ENCODE peak calls at places on chromosome 10, in nine cellular contexts. W is stimulated activated CD4-positive, alpha-beta T cell treated with anti-CD3 and anti-CD28 coated beads, Interleukin-2, amount 100 ng/mL, for 48 hours; Q is cardiac septum; S is left colon; F is fibroblast of mammary gland; G is amygdala; O is activated gamma-delta T cell; T is NCI-H524; P is NCI-H1092. M is an unnamed sample.

GRCh38 chr10:82742478-82742877 is 867.5 kb downstream of the NRG3 start:
- DNase-seq in W (no peak), Q (no peak), S (no peak), F (peak; percentile 17), G (no peak), O (no peak), T (no peak), P (no peak), M (no peak)

GRCh38 chr10:98031440-98031839 is 1.0 kb upstream of the CRTAC1 start:
- DNase-seq in W (no peak), Q (no peak), S (no peak), F (no peak), G (no peak), O (no peak), T (no peak), P (no peak), M (no peak)

GRCh38 chr10:118812393-118812740 is 57.6 kb upstream of the CACUL1 start:
- DNase-seq in W (no peak), Q (peak; percentile 29), S (no peak), F (no peak), G (no peak), O (no peak), T (no peak), P (no peak), M (no peak)

GRCh38 chr10:13520194-13520593 is 8.6 kb downstream of the BEND7 start:
- DNase-seq in W (no peak), Q (no peak), S (no peak), F (no peak), G (no peak), O (no peak), T (no peak), P (no peak), M (no peak)

GRCh38 chr10:37588299-37588698 is 269.1 kb downstream of the ZNF248 start:
- DNase-seq in W (no peak), Q (no peak), S (no peak), F (no peak), G (no peak), O (no peak), T (no peak), P (no peak), M (no peak)

GRCh38 chr10:11881477-11882417 is 58.6 kb downstream of the PROSER2 start:
- DNase-seq in W (no peak), Q (no peak), S (no peak), F (no peak), G (no peak), O (no peak), T (no peak), P (no peak), M (no peak)

GRCh38 chr10:67612577-67613537 is 83.1 kb downstream of the CTNNA3 start:
- DNase-seq in W (peak; percentile 23), Q (no peak), S (no peak), F (peak; percentile 30), G (no peak), O (no peak), T (no peak), P (no peak), M (no peak)

GRCh38 chr10:63376560-63377304 is 89.0 kb downstream of the JMJD1C start:
- DNase-seq in W (no peak), Q (no peak), S (no peak), F (peak; percentile 91), G (no peak), O (no peak), T (no peak), P (no peak), M (no peak)

GRCh38 chr10:86757110-86757790 is 831 bp downstream of the BMPR1A start:
- DNase-seq in W (peak; percentile 4), Q (no peak), S (peak; percentile 60), F (peak; percentile 60), G (no peak), O (no peak), T (no peak), P (peak; percentile 3), M (peak; percentile 53)

GRCh38 chr10:62779487-62780248 is 24.9 kb upstream of the ADO start:
- DNase-seq in W (peak; percentile 70), Q (no peak), S (peak; percentile 52), F (peak; percentile 75), G (no peak), O (no peak), T (no peak), P (no peak), M (peak; percentile 63)

GRCh38 chr10:6170638-6171037 is 32.1 kb upstream of the PFKFB3 start:
- DNase-seq in W (no peak), Q (no peak), S (peak; percentile 66), F (peak; percentile 74), G (no peak), O (no peak), T (no peak), P (no peak), M (no peak)

GRCh38 chr10:75355706-75356105 is 45.9 kb downstream of the ZNF503 start:
- DNase-seq in W (no peak), Q (no peak), S (no peak), F (peak; percentile 34), G (no peak), O (no peak), T (no peak), P (no peak), M (no peak)

GRCh38 chr10:80462277-80462985 is 8.3 kb downstream of the TSPAN14 start:
- DNase-seq in W (no peak), Q (no peak), S (no peak), F (peak; percentile 65), G (no peak), O (no peak), T (no peak), P (no peak), M (no peak)

GRCh38 chr10:6204341-6205191 is 1.8 kb downstream of the PFKFB3 start:
- DNase-seq in W (no peak), Q (no peak), S (peak; percentile 53), F (peak; percentile 85), G (no peak), O (no peak), T (no peak), P (no peak), M (no peak)

GRCh38 chr10:62584726-62585125 is 210.6 kb downstream of the ZNF365 start:
- DNase-seq in W (no peak), Q (no peak), S (no peak), F (peak; percentile 55), G (no peak), O (no peak), T (no peak), P (no peak), M (no peak)

GRCh38 chr10:61662794-61663259 is at the start of gene CABCOCO1:
- DNase-seq in W (no peak), Q (peak; percentile 81), S (peak; percentile 66), F (peak; percentile 45), G (peak; percentile 33), O (no peak), T (peak; percentile 38), P (peak; percentile 63), M (no peak)

GRCh38 chr10:54985732-54986131 is 184.7 kb upstream of the PCDH15 start:
- DNase-seq in W (no peak), Q (no peak), S (no peak), F (peak; percentile 17), G (no peak), O (no peak), T (no peak), P (no peak), M (no peak)

GRCh38 chr10:86151613-86152012 is 215.0 kb downstream of the GRID1 start:
- DNase-seq in W (no peak), Q (no peak), S (no peak), F (no peak), G (no peak), O (no peak), T (no peak), P (no peak), M (no peak)